ENCODE peak calls at places on chromosomes 6 and 20, in eight cellular contexts. M, K, J, C, P, Z, W and Q are unnamed samples.

GRCh38 chr20:58618694-58619540 is 32.2 kb upstream of the STX16 start:
- DNase-seq in K (peak; percentile 88), Z (no peak), P (no peak), J (no peak), M (no peak), W (no peak), C (peak; percentile 86), Q (peak; percentile 59)

GRCh38 chr6:22250486-22250885 is 46.4 kb downstream of the PRL start:
- DNase-seq in W (no peak), C (no peak), M (no peak), Z (no peak), J (no peak), K (no peak), P (no peak), Q (no peak)

GRCh38 chr20:45300961-45301360 is 5.7 kb upstream of the RBPJL start:
- DNase-seq in Z (no peak), M (no peak), K (no peak), W (peak; percentile 47), C (peak; percentile 14), P (no peak), J (peak; percentile 37), Q (no peak)

GRCh38 chr20:47411161-47411560 is 54.7 kb upstream of the ZMYND8 start:
- DNase-seq in P (no peak), J (no peak), Z (no peak), C (no peak), M (peak; percentile 71), K (no peak), W (no peak), Q (no peak)

GRCh38 chr6:148407372-148407771 is 64.7 kb downstream of the SASH1 start:
- DNase-seq in J (no peak), C (peak; percentile 97), P (no peak), K (peak; percentile 98), M (peak; percentile 71), Z (no peak), W (peak; percentile 91), Q (peak; percentile 91)

GRCh38 chr6:2546941-2547716 is 203.6 kb downstream of the MYLK4 start:
- DNase-seq in P (no peak), C (no peak), K (no peak), Z (no peak), J (no peak), M (no peak), W (no peak), Q (no peak)

GRCh38 chr6:9851541-9852380 is 563.1 kb downstream of the TFAP2A start:
- DNase-seq in P (no peak), K (peak; percentile 3), M (no peak), C (peak; percentile 19), W (peak; percentile 83), Z (no peak), J (no peak), Q (no peak)

GRCh38 chr6:44554901-44555300 is 167.4 kb downstream of the CDC5L start:
- DNase-seq in C (no peak), M (peak; percentile 65), J (no peak), K (no peak), Z (no peak), P (no peak), W (no peak), Q (no peak)

GRCh38 chr20:62243106-62243505 is 4.8 kb downstream of the OSBPL2 start:
- DNase-seq in Z (no peak), M (no peak), K (no peak), J (no peak), P (no peak), C (no peak), W (no peak), Q (no peak)

GRCh38 chr6:95203153-95203754 is 374.1 kb upstream of the MANEA start:
- DNase-seq in J (peak; percentile 31), C (peak; percentile 19), M (no peak), P (no peak), K (no peak), Z (no peak), W (peak; percentile 47), Q (no peak)

GRCh38 chr6:116662186-116662585 is 6.4 kb downstream of the ZUP1 start:
- DNase-seq in C (no peak), M (no peak), K (no peak), Z (no peak), P (no peak), J (no peak), W (no peak), Q (no peak)

GRCh38 chr6:107458687-107459282 is 579 bp downstream of the PDSS2 start:
- DNase-seq in K (peak; percentile 15), W (peak; percentile 26), P (peak; percentile 56), Z (no peak), J (peak; percentile 74), M (no peak), C (peak; percentile 31), Q (no peak)

DNA sequence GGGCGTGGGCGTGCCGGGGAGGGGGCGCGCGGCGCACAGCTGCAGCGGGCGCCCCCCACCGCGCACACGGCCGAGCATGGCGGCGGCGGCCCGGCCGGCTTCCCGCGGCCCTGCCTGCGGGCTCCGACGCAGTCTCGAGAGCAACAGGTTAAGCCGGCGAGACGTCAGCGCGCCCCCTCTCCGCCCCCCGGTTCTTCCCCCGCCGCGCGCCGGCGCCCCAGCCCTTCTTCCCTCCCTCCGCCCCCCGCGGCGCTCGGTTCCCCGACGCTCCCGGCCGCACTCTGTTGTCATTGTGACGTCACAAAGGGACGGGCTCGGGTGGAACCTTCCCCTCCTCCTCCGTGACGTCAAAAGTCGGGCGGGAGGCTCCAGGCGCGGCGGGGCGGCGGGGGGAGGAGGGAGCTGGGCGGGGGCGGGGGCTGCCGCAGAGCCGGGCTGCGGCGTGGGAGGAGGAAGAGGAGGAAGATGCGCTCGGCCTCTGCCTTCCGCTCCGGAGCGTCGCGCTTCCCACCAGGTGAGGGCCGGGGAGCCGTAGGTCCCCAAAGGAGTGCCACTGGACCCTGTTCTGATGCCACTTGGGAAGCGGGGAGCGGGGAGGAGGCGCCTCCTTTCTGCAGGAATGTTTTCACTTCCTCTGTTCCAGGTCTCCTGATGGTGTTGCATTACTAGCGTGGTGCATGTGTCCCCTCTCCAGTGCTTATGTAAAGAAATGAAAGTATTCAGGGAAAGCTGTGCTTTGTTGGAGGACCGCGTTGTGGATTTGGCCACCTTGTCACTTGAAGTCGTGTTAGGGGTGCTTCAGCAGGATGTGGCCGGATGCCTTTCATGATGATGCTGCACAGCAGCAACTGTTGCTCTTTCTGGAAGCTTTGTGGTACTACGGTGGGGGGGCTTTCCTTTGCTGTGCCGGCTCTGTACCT is 2.8 kb downstream of the JARID2 start:
- DNase-seq in M (peak; percentile 96), K (peak; percentile 92), W (peak; percentile 96), J (peak; percentile 94), Z (peak; percentile 99), P (peak; percentile 99), C (peak; percentile 94), Q (no peak)
- TF ChIP-seq CTCF in M (peak; percentile 17), K (peak; percentile 49), W (no peak), J (no peak), Z (peak; percentile 14), P (no peak), C (peak; percentile 31), Q (peak; percentile 32)

GRCh38 chr20:44182135-44182765 is 4.7 kb downstream of the JPH2 start:
- DNase-seq in W (no peak), Z (no peak), C (no peak), J (no peak), P (no peak), K (no peak), M (no peak), Q (no peak)

GRCh38 chr20:44180814-44181213 is 6.2 kb downstream of the JPH2 start:
- DNase-seq in M (peak; percentile 92), K (peak; percentile 73), P (no peak), Z (peak; percentile 94), W (no peak), J (no peak), C (peak; percentile 50), Q (no peak)

GRCh38 chr20:44181611-44182010 is 5.4 kb downstream of the JPH2 start:
- DNase-seq in J (no peak), M (no peak), K (no peak), P (no peak), Z (no peak), C (no peak), W (no peak), Q (no peak)

GRCh38 chr20:44183282-44183681 is 3.7 kb downstream of the JPH2 start:
- DNase-seq in Z (peak; percentile 84), J (no peak), W (no peak), C (no peak), M (no peak), P (no peak), K (no peak), Q (no peak)

DNA sequence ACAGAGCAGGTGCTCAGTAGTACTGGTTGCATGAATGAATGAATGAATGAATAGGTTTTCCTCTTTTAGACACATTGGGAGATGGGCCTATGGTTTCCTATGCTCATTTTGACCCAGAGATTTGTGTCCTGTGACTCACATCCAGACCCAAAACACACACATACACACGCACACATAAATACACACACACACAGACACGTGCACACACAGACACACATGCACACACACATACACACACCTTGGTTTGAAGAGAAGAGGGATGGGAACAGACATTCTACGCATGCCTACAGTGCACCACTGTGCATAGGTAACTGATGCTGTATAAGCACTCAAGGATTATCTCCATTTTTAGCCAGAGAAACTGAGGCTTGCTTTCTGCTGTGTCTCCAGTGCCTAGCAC is 4.1 kb downstream of the JPH2 start:
- DNase-seq in M (no peak), C (no peak), J (no peak), Z (no peak), P (no peak), W (no peak), K (no peak), Q (no peak)
- H3K4me3 ChIP-seq in M (peak overlapping the region; percentile 88), C (no peak overlapping the region), J (no peak overlapping the region), Z (peak overlapping the region; percentile 80), P (no peak overlapping the region), W (no peak overlapping the region), K (no peak overlapping the region), Q (no peak overlapping the region)

DNA sequence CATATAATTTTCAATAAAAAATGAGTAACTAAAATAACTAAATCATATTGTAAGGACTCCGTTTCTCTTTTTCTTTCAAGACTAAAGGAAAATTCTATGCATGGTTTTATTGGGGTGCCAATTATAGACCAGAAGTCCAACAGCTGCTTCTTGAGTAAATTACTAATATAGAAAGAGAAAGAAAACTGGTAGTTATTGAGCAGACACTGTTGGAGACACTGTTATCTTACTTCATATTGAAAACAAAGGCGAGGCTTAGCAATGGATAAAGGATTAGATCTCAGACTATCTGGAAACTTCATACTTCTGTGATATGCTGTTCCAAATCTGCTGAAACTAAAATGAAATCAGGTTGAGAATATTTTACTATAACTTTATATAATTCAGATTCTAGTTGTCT is 169.6 kb upstream of the EYS start:
- DNase-seq in C (no peak), W (no peak), M (no peak), J (no peak), P (no peak), Z (no peak), K (no peak), Q (no peak)
- TF ChIP-seq CTCF in C (no peak), W (no peak), M (no peak), J (no peak), P (no peak), Z (no peak), K (no peak), Q (no peak)

DNA sequence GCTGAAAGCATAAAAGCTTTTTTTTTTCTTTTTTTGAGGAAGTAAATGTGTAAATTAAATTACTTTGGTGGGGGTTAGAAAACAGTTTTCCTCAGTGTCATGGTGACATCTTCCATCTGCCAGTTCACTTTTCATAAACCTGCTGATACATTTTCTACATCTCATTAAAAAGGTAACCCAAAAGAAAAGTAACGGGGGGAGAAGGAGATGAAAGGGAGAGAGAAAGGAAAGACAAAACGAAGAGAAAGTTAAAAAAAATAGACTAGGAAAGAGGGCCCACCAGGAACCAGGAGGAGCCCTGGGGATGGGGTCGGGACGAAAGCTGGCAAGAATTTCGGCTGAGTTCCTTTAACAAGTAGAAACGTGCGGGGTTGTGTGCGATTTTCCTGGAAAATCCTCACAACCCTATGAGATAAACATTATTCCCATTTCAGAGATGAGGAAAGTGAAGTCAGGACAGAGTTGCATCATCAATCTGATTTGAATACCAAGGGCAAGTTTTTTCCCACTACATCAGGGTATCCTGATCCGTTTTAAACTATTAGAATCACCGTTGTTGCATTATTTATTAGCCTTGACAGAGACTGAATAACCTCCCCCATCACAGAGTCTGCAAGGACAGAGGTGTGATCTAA is 53.4 kb upstream of the TPD52L1 start:
- DNase-seq in K (no peak), P (no peak), W (no peak), J (no peak), M (no peak), C (no peak), Z (no peak), Q (no peak)
- H3K4me3 ChIP-seq in K (peak overlapping the region; percentile 64), P (peak overlapping the region; percentile 41), W (peak overlapping the region; percentile 70), J (no peak overlapping the region), M (peak overlapping the region; percentile 64), C (peak overlapping the region; percentile 36), Z (peak overlapping the region; percentile 57), Q (peak overlapping the region; percentile 59)